ENCODE peak calls at places on chromosome 5, in four cellular contexts. V, Q, S and W are unnamed samples.

GRCh38 chr5:94901071-94901979 is 282.9 kb downstream of the SLF1 start:
- DNase-seq in V (no peak), Q (no peak), S (peak; percentile 55), W (peak; percentile 63)

GRCh38 chr5:32506809-32507208 is 62.3 kb upstream of the ZFR start:
- DNase-seq in V (no peak), Q (no peak), S (peak; percentile 63), W (no peak)

GRCh38 chr5:125209650-125210049 is 463.2 kb upstream of the ZNF608 start:
- DNase-seq in V (no peak), Q (no peak), S (no peak), W (no peak)

GRCh38 chr5:175162036-175162435 is 281.9 kb downstream of the DRD1 start:
- DNase-seq in V (no peak), Q (no peak), S (no peak), W (no peak)

GRCh38 chr5:120368923-120369715 is 95.0 kb upstream of the PRR16 start:
- DNase-seq in V (peak; percentile 73), Q (no peak), S (no peak), W (peak; percentile 40)

GRCh38 chr5:17365756-17366155 is 132.3 kb upstream of the TAF11L2 start:
- DNase-seq in V (no peak), Q (no peak), S (no peak), W (no peak)

GRCh38 chr5:22965960-22966359 is 112.8 kb upstream of the CDH12 start:
- DNase-seq in V (no peak), Q (no peak), S (no peak), W (no peak)

GRCh38 chr5:36298546-36298945 is 3.2 kb downstream of the RANBP3L start:
- DNase-seq in V (no peak), Q (no peak), S (peak; percentile 18), W (no peak)

GRCh38 chr5:67149057-67149634 is 47.5 kb downstream of the CD180 start:
- DNase-seq in V (no peak), Q (no peak), S (peak; percentile 11), W (no peak)

GRCh38 chr5:105952875-105953274 is 1717.9 kb downstream of the EFNA5 start:
- DNase-seq in V (no peak), Q (no peak), S (peak; percentile 49), W (no peak)

GRCh38 chr5:134026521-134027202 is 21.9 kb upstream of the VDAC1 start:
- DNase-seq in V (peak; percentile 60), Q (no peak), S (peak; percentile 73), W (no peak)

GRCh38 chr5:1007681-1008450 is 736 bp upstream of the NKD2 start:
- DNase-seq in V (peak; percentile 3), Q (peak; percentile 34), S (no peak), W (no peak)

GRCh38 chr5:96066386-96066719 is 104.7 kb upstream of the ELL2 start:
- DNase-seq in V (no peak), Q (no peak), S (no peak), W (no peak)

GRCh38 chr5:89105836-89106235 is 222.9 kb upstream of the MEF2C start:
- DNase-seq in V (no peak), Q (no peak), S (no peak), W (no peak)

GRCh38 chr5:179530069-179530998 is 20.0 kb upstream of the RUFY1 start:
- DNase-seq in V (no peak), Q (peak; percentile 67), S (peak; percentile 67), W (no peak)

GRCh38 chr5:79774855-79775237 is 85.2 kb downstream of the CMYA5 start:
- DNase-seq in V (no peak), Q (no peak), S (no peak), W (no peak)

GRCh38 chr5:179115845-179116524 is 55.8 kb downstream of the ZNF354C start:
- DNase-seq in V (no peak), Q (no peak), S (no peak), W (no peak)

GRCh38 chr5:126373621-126374416 is 49.4 kb upstream of the GRAMD2B start:
- DNase-seq in V (no peak), Q (no peak), S (no peak), W (no peak)

GRCh38 chr5:159899067-159900049 is 16.9 kb upstream of the ADRA1B start:
- DNase-seq in V (no peak), Q (no peak), S (peak; percentile 51), W (no peak)

GRCh38 chr5:102483736-102484135 is 15.1 kb downstream of the SLCO6A1 start:
- DNase-seq in V (no peak), Q (no peak), S (peak; percentile 3), W (no peak)

GRCh38 chr5:122292357-122292756 is 19.7 kb upstream of the SNCAIP start:
- DNase-seq in V (no peak), Q (no peak), S (peak; percentile 40), W (no peak)

GRCh38 chr5:111353035-111353434 is 128.9 kb downstream of the CAMK4 start:
- DNase-seq in V (no peak), Q (no peak), S (no peak), W (no peak)

GRCh38 chr5:132661231-132662003 is 3.4 kb downstream of the IL13 start:
- DNase-seq in V (no peak), Q (no peak), S (no peak), W (no peak)

GRCh38 chr5:91271999-91272398 is 111.1 kb downstream of the ARRDC3 start:
- DNase-seq in V (no peak), Q (no peak), S (no peak), W (no peak)

GRCh38 chr5:36079200-36079761 is 12.6 kb upstream of the UGT3A2 start:
- DNase-seq in V (peak; percentile 44), Q (no peak), S (peak; percentile 69), W (peak; percentile 19)

GRCh38 chr5:31048975-31049290 is 144.6 kb upstream of the CDH6 start:
- DNase-seq in V (no peak), Q (no peak), S (peak; percentile 48), W (no peak)

GRCh38 chr5:98783051-98783649 is 9.7 kb downstream of the RGMB start:
- DNase-seq in V (no peak), Q (no peak), S (no peak), W (no peak)

GRCh38 chr5:5341531-5342292 is 80.8 kb upstream of the ICE1 start:
- DNase-seq in V (no peak), Q (no peak), S (peak; percentile 30), W (no peak)

GRCh38 chr5:111502976-111503375 is 9.4 kb downstream of the STARD4 start:
- DNase-seq in V (no peak), Q (no peak), S (peak; percentile 24), W (no peak)

GRCh38 chr5:133121611-133122150 is 69.9 kb downstream of the HSPA4 start:
- DNase-seq in V (no peak), Q (no peak), S (no peak), W (no peak)

GRCh38 chr5:99037668-99038067 is 108.9 kb upstream of the CHD1 start:
- DNase-seq in V (peak; percentile 63), Q (no peak), S (no peak), W (no peak)

GRCh38 chr5:14146725-14147124 is 3.6 kb downstream of the TRIO start:
- DNase-seq in V (no peak), Q (no peak), S (no peak), W (no peak)
- H3K27ac ChIP-seq in V (no peak overlapping the region), Q (no peak overlapping the region), S (no peak overlapping the region), W (peak overlapping the region; percentile 27)

DNA sequence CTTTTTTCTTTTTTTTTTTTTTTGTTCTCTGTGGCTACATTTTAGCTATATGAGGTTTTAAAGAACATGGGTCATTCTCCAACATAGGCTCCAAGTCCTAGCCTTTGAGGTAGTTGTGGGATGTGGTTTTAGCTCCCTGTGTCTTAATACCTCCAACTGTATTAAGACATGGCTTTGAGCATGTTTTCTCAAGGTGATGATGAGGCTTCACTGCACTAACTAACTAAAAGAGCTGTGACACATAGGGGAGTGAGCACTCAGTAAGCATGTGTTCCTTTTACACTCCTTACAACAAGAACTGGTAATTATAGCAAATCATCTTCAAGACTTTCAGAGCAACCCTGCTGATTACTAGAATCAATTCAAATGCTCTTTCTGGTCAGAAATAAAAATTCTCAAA is 333.6 kb upstream of the CCNH start:
- DNase-seq in V (no peak), Q (no peak), S (no peak), W (no peak)
- H3K27ac ChIP-seq in V (peak overlapping the region; percentile 62), Q (no peak overlapping the region), S (no peak overlapping the region), W (peak overlapping the region; percentile 72)

DNA sequence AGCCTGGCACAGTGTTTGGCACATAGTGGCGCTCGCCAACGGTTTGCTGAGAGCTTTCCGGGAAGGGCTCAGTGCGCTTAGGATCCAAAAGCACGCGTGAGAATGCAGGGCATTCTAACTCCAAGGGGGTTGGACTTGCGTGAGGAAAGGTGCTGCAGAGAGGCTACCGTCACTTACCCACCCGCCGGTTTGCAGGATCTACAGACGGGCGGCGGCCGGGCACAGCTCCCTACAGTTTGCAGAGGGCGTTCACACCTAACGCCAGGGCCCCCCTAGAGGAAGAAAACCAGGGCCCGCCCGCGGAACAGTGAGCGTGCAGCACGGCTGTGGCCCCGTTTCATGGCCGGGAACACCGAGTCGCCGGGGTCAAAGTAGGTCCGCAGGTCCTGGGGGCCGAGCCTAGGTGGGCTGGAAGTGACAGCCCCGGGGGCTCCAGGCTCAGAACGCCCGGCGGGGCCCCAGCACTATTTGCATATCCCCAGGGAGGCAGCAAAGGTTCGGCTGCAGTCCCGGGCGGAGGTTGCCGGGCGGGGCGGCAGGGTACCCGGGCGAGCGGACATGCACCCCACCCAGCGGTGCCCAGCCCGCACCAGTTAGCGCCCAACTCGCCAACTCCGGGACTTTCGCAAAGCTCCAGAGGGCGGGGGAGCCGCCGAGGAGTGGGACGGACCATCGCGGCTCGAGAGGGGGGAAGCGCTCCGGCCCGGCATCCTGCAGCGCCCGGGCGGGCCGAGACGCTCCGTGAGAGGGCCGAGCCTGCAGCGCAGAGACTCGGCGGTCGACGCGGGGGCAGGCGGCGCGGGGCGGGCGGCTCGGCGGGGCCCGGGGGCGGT is 498 bp upstream of the GALNT10 start:
- DNase-seq in V (peak; percentile 86), Q (peak; percentile 88), S (peak; percentile 85), W (no peak)
- H3K27ac ChIP-seq in V (peak overlapping the region; percentile 56), Q (peak overlapping the region; percentile 8), S (peak overlapping the region; percentile 87), W (no peak overlapping the region)

DNA sequence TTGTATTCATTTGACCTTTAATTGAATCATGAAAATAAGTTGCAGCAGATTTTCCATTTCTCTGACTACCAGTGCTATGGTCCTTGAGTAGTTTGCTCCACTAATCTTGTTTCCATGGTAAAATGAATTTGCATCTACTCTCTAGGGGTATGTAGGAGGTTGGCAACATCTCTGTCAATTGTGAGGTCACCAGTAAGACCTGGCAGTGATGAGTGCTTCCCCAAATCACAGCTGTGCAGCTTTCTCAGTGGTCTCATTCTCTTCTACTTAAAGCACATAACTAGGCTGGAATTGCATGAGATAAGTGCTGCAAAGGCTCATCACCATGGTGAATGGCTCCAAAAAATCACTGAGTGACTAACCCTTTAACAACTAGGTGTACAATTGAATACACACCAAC is 36.3 kb downstream of the ADAMTS19 start:
- DNase-seq in V (no peak), Q (no peak), S (peak; percentile 23), W (no peak)
- H3K27ac ChIP-seq in V (no peak overlapping the region), Q (no peak overlapping the region), S (no peak overlapping the region), W (no peak overlapping the region)